ENCODE peak calls at places on chromosomes 12 and 14, in ten cellular contexts. E is neural progenitor cell; X is body of pancreas; P is right atrium auricular region; W is lower lobe of right lung; I is esophagus squamous epithelium; C is MM.1S; Q is CD8-positive, alpha-beta T cell; O is endodermal cell; M is fibroblast of lung. G is an unnamed sample. For H3K36me3, the result is how much of the 10 kb centered on the place peaks cover.

GRCh38 chr12:30026621-30027234 is 243.0 kb upstream of the TMTC1 start:
- DNase-seq in E (no peak), X (no peak), P (no peak), W (no peak), I (no peak), C (no peak), Q (no peak), O (no peak), M (peak), G (no peak)

GRCh38 chr14:33765251-33765650 is 185.6 kb downstream of the EGLN3 start:
- DNase-seq in E (peak), X (no peak), P (no peak), W (no peak), I (no peak), C (no peak), Q (no peak), O (peak), M (no peak), G (no peak)

GRCh38 chr12:99253068-99253467 is 394.5 kb upstream of the GARIN6 start:
- DNase-seq in E (peak), X (no peak), P (no peak), W (no peak), I (no peak), C (peak), Q (no peak), O (no peak), M (no peak), G (no peak)

GRCh38 chr14:50417853-50418252 is 21.2 kb upstream of the CDKL1 start:
- DNase-seq in E (no peak), X (no peak), P (no peak), W (no peak), I (no peak), C (no peak), Q (no peak), O (no peak), M (peak), G (no peak)

GRCh38 chr14:105065280-105066228 is at the start of gene GPR132:
- DNase-seq in E (no peak), X (peak), P (no peak), W (peak), I (peak), C (peak), Q (peak), O (peak), M (no peak), G (peak)

GRCh38 chr14:105944632-105945610 is 418.5 kb downstream of the TMEM121 start:
- DNase-seq in E (no peak), X (peak), P (peak), W (peak), I (no peak), C (no peak), Q (peak), O (peak), M (no peak), G (peak)

GRCh38 chr12:105469701-105470100 is 139.2 kb downstream of the C12orf75 start:
- DNase-seq in E (no peak), X (no peak), P (no peak), W (no peak), I (no peak), C (no peak), Q (no peak), O (peak), M (no peak), G (no peak)

GRCh38 chr12:64680235-64680634 is 69.9 kb downstream of the RASSF3 start:
- DNase-seq in E (no peak), X (peak), P (no peak), W (no peak), I (no peak), C (no peak), Q (no peak), O (peak), M (no peak), G (no peak)

GRCh38 chr12:67425394-67425793 is 156.2 kb downstream of the CAND1 start:
- DNase-seq in E (no peak), X (peak), P (no peak), W (no peak), I (no peak), C (no peak), Q (no peak), O (no peak), M (no peak), G (no peak)

DNA sequence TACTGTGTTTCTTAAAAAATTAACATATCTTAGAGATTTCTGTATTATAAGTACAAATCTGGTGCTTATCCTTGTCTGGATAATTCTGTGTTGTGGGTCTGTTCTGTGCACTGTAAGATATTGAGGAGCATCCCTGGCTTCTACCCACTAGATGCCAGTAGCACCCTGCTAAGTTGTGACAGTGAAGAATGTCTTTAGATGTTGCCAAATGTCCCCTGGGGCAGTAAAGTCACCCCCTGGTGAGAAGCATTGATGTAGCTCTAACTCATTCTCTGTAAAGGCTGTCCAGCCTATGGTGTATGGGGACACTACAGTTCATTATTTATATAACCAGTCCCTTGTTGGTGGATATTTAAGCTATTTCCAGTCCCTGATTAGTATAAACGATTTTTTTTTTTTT is 31.4 kb downstream of the MAP1LC3B2 start:
- DNase-seq in E (no peak), X (no peak), P (no peak), W (no peak), I (no peak), C (no peak), Q (no peak), O (no peak), M (no peak), G (no peak)
- TF ChIP-seq CTCF in E (no peak), X (no peak), P (no peak), W (no peak), I (no peak), C (no peak), Q (no peak), O (peak), M (no peak), G (no peak)

DNA sequence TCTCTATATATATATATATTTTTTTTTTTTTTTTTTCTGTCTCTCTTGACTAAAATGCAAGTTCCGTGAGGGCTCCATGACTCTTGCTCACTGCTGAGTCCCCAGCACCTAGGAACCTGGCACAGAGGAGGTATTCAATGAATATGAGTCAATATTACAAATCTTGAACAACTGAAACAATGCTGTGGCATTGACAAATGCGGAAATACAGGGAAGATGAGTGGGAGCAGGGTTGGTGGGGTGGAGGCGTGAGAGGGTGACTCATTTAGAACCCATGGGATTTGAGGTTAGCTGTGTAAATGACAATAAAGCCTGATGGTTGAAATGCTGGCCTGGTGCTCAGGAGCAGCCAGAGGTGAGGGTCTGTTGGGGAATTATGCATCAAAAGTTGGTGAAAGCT is 121.7 kb upstream of the FUT8 start:
- DNase-seq in E (no peak), X (no peak), P (no peak), W (no peak), I (no peak), C (no peak), Q (no peak), O (no peak), M (peak), G (no peak)
- H3K36me3 ChIP-seq in E (under half), X (under half), P (under half), W (under half), I (under half), C (under half), Q (under half), O (under half), M (under half), G (under half)

GRCh38 chr12:57729321-57729844 is 9.2 kb downstream of the AGAP2 start:
- DNase-seq in E (no peak), X (no peak), P (no peak), W (no peak), I (no peak), C (no peak), Q (no peak), O (peak), M (no peak), G (no peak)

GRCh38 chr12:57726884-57727757 is 11.4 kb downstream of the AGAP2 start:
- DNase-seq in E (peak), X (peak), P (no peak), W (peak), I (no peak), C (no peak), Q (no peak), O (peak), M (peak), G (no peak)

GRCh38 chr12:57726151-57726883 is 12.2 kb downstream of the AGAP2 start:
- DNase-seq in E (peak), X (peak), P (peak), W (peak), I (peak), C (peak), Q (no peak), O (peak), M (peak), G (no peak)

GRCh38 chr12:57725851-57726150 is 12.7 kb downstream of the AGAP2 start:
- DNase-seq in E (no peak), X (no peak), P (no peak), W (no peak), I (no peak), C (no peak), Q (no peak), O (no peak), M (no peak), G (no peak)

DNA sequence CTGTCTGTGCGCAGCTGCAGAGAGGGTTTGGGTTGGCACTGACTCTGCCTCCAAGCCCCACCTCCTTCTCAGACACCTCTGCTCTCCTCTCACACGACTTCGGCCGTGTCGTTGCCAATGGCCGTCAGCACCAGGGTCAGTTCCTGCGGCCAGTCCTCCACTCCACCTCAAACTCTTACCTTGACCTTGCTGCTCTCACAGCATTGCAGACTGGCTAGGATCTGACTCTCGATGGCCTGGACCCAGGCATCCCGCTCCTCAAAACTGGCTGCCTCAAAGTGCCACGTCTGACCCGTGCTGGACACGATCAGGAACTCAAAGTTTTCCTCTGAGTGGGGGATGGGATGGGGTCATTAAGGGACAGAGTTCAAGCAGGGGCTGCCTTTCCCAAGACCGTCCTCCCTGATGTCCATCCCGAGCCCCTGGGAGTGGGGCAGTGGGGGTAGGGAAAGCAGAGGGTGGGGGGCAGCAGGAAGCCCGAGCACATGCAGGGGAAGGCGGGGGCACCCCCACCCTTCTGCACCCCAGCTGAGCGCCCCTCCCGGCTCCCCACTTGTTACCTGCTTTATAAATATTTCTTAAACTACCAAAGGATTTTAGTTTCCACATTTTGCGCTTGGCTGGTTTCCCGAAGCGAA is 10.7 kb downstream of the AGAP2 start:
- DNase-seq in E (peak), X (no peak), P (no peak), W (no peak), I (no peak), C (no peak), Q (no peak), O (peak), M (no peak), G (no peak)
- H3K4me3 ChIP-seq in E (no peak), X (no peak), P (no peak), W (no peak), I (no peak), C (no peak), Q (no peak), O (no peak), M (no peak), G (no peak)

GRCh38 chr12:4819654-4820053 is 90.1 kb upstream of the KCNA1 start:
- DNase-seq in E (no peak), X (peak), P (no peak), W (no peak), I (no peak), C (no peak), Q (no peak), O (no peak), M (no peak), G (no peak)
- TF ChIP-seq CTCF in E (no peak), X (no peak), P (no peak), W (no peak), I (no peak), C (no peak), Q (no peak), O (no peak), M (no peak), G (no peak)

GRCh38 chr14:77483851-77484250 is 14.8 kb downstream of the ISM2 start:
- DNase-seq in E (no peak), X (no peak), P (no peak), W (no peak), I (no peak), C (no peak), Q (no peak), O (no peak), M (no peak), G (no peak)

GRCh38 chr14:77482422-77482821 is 16.2 kb downstream of the ISM2 start:
- DNase-seq in E (no peak), X (no peak), P (no peak), W (no peak), I (no peak), C (no peak), Q (no peak), O (no peak), M (no peak), G (no peak)

GRCh38 chr14:77485901-77486678 is 12.5 kb downstream of the ISM2 start:
- DNase-seq in E (no peak), X (no peak), P (no peak), W (no peak), I (no peak), C (no peak), Q (no peak), O (no peak), M (no peak), G (no peak)

GRCh38 chr14:77488558-77488957 is 10.1 kb downstream of the ISM2 start:
- DNase-seq in E (no peak), X (no peak), P (no peak), W (no peak), I (no peak), C (no peak), Q (no peak), O (no peak), M (no peak), G (no peak)

GRCh38 chr14:77485256-77485655 is 13.4 kb downstream of the ISM2 start:
- DNase-seq in E (no peak), X (no peak), P (no peak), W (no peak), I (no peak), C (no peak), Q (no peak), O (no peak), M (no peak), G (no peak)
- H3K36me3 ChIP-seq in E (under half), X (under half), P (under half), W (under half), I (under half), C (under half), Q (under half), O (under half), M (under half), G (under half)

GRCh38 chr12:108858399-108859074 is 1.2 kb upstream of the SSH1 start:
- DNase-seq in E (peak), X (no peak), P (no peak), W (no peak), I (no peak), C (no peak), Q (no peak), O (peak), M (no peak), G (no peak)
- H3K4me3 ChIP-seq in E (peak), X (no peak), P (peak), W (peak), I (peak), C (no peak), Q (peak), O (peak), M (peak), G (peak)

DNA sequence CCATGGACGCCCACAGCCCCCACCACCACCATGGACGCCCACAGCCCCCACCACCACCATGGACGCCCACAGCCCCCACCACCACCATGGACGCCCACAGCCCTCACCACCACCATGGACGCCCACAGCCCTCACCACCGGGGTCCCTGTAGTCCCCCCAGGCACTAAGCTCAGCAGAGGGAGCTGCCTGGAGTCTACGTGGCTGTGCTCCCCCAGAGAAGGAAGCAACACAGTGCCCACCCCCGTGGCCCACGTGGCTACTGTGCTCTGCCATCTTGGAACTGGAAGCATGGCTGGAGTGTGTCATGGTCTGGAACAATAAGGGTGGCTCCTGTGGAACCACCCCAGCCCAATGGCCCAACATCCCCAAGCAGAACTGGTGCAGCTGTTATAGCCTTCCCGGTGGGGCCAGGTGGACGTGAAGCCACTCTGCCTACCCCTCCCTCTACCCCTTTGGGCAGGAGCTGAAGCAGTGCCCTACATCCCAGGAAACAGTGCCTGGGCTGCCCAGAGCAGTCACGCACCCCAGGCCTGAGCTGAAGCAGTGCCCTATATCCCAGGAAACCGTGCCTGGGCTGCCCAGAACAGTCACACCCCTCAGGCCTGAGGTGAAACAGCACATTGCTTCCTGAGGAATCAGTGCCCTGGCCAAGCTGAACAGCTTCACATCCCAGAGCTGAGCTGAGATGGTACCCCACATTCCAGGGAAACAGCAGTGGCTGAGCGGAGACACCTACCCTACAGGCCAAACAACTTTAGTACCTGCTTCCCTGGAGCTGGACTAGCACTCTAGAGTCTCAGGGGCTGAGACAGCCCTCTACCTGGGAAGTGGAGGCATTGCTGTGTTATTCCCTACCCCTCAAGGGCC is 9.0 kb upstream of the SFSWAP start:
- DNase-seq in E (no peak), X (no peak), P (peak), W (no peak), I (no peak), C (no peak), Q (no peak), O (peak), M (no peak), G (no peak)
- TF ChIP-seq CTCF in E (no peak), X (no peak), P (no peak), W (no peak), I (no peak), C (no peak), Q (no peak), O (peak), M (no peak), G (no peak)

GRCh38 chr14:39395555-39396254 is 36.5 kb downstream of the FBXO33 start:
- DNase-seq in E (no peak), X (no peak), P (no peak), W (no peak), I (no peak), C (no peak), Q (no peak), O (peak), M (no peak), G (peak)
- H3K36me3 ChIP-seq in E (under half), X (under half), P (under half), W (half or more), I (half or more), C (under half), Q (under half), O (under half), M (under half), G (under half)

DNA sequence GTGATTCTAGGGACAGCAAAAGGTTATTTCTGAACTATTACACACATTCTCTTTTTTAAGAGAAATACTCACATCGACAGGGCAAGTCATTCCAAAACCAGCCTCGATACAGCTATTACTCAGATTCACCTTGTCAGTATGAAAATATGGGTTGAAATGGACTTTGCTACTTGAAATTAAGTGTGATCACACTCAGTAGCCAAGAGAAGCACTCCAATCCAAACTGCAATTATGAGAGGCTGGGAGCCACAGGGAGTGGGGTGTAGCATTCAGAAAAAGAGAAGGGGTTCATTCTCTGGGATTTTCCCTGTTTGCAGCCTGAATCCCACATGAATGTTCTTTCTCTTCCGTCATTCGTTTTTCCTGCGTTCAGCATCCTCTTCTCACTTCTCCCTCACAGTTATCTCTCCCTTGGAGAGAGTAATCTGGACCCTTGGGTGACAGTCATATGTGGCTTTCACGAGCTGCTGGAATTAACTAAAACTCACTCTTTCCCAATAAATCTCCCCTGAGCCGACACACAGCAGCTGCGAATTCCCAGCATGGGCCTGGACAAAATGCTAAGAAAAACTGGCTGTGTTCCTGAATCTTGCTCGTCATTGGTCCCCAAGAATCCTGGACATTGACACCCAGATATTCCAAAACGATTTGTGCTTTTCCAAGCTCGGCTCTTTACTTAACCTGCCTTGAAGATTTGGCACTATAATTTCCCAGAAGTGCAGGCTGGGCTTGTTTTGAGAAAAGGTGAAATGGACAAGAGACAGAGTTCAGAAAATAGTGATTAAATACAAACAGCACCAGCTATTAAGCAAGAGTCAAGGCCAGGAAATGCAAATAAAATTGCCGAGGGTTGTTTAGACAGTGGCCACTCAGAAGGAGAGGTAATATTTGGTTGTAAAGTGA is 199.5 kb upstream of the PLEKHG7 start:
- DNase-seq in E (no peak), X (peak), P (no peak), W (no peak), I (no peak), C (no peak), Q (no peak), O (no peak), M (peak), G (peak)
- H3K4me3 ChIP-seq in E (no peak), X (no peak), P (no peak), W (no peak), I (no peak), C (no peak), Q (no peak), O (no peak), M (no peak), G (peak)

GRCh38 chr14:54724772-54725325 is 157.9 kb downstream of the SAMD4A start:
- DNase-seq in E (no peak), X (no peak), P (no peak), W (no peak), I (no peak), C (no peak), Q (no peak), O (no peak), M (peak), G (no peak)

GRCh38 chr14:54725998-54726397 is 159.1 kb downstream of the SAMD4A start:
- DNase-seq in E (no peak), X (no peak), P (no peak), W (no peak), I (no peak), C (no peak), Q (no peak), O (no peak), M (no peak), G (no peak)

GRCh38 chr14:54730156-54730961 is 163.4 kb downstream of the SAMD4A start:
- DNase-seq in E (no peak), X (peak), P (no peak), W (no peak), I (no peak), C (peak), Q (no peak), O (no peak), M (peak), G (peak)

GRCh38 chr14:54727929-54728328 is 161.0 kb downstream of the SAMD4A start:
- DNase-seq in E (no peak), X (no peak), P (no peak), W (no peak), I (no peak), C (no peak), Q (no peak), O (no peak), M (peak), G (no peak)

GRCh38 chr14:54728700-54729527 is 162.0 kb downstream of the SAMD4A start:
- DNase-seq in E (no peak), X (no peak), P (no peak), W (no peak), I (no peak), C (no peak), Q (no peak), O (no peak), M (peak), G (no peak)
- TF ChIP-seq CTCF in E (no peak), X (no peak), P (no peak), W (no peak), I (no peak), C (no peak), Q (no peak), O (no peak), M (no peak), G (no peak)

G was measured in GM06990.